ENCODE peak calls at places on chromosomes 2 and 18, in four cellular contexts. A is uterus, D is right lobe of liver, Z is stomach. V is an unnamed sample. For H3K4me1, the result is how much of the 10 kb centered on the place peaks cover.

GRCh38 chr2:216694201-216694825 is 1.0 kb downstream of the IGFBP5 start:
- DNase-seq in Z (peak), D (peak), A (peak), V (peak)

GRCh38 chr2:55672630-55673029 is 21.0 kb downstream of the PNPT1 start:
- DNase-seq in A (no peak), Z (no peak), D (no peak), V (no peak)

GRCh38 chr2:163646659-163647058 is 89.1 kb downstream of the FIGN start:
- DNase-seq in D (no peak), A (no peak), Z (no peak), V (no peak)

GRCh38 chr2:196335238-196335637 is 163.9 kb upstream of the STK17B start:
- DNase-seq in A (no peak), D (no peak), Z (no peak), V (no peak)

GRCh38 chr2:128749206-128749605 is 430.5 kb upstream of the HS6ST1 start:
- DNase-seq in D (no peak), Z (no peak), A (no peak), V (no peak)

GRCh38 chr2:158664987-158665386 is 130.1 kb upstream of the DAPL1 start:
- DNase-seq in A (no peak), D (no peak), Z (no peak), V (no peak)

GRCh38 chr2:241895732-241896641 is 26.5 kb downstream of the RTP5 start:
- DNase-seq in A (no peak), D (peak), Z (peak), V (peak)

GRCh38 chr2:231312066-231312465 is 83.4 kb upstream of the B3GNT7 start:
- DNase-seq in Z (peak), D (no peak), A (no peak), V (peak)

GRCh38 chr2:120879401-120880295 is 144.0 kb downstream of the GLI2 start:
- DNase-seq in Z (no peak), A (no peak), D (no peak), V (no peak)

GRCh38 chr2:3108105-3108504 is 269.5 kb downstream of the EIPR1 start:
- DNase-seq in A (no peak), D (no peak), Z (no peak), V (no peak)

GRCh38 chr18:42574871-42575270 is 540.6 kb downstream of the RIT2 start:
- DNase-seq in Z (no peak), D (no peak), A (no peak), V (no peak)

GRCh38 chr2:233799087-233799665 is 21.0 kb downstream of the MROH2A start:
- DNase-seq in A (no peak), D (no peak), Z (peak), V (no peak)

GRCh38 chr18:61496374-61496773 is 163.1 kb downstream of the CDH20 start:
- DNase-seq in Z (no peak), A (no peak), D (no peak), V (no peak)

GRCh38 chr2:31568585-31569201 is 12.0 kb downstream of the SRD5A2 start:
- DNase-seq in Z (no peak), D (no peak), A (no peak), V (no peak)

GRCh38 chr2:222655406-222655747 is 515 bp downstream of the FARSB start:
- DNase-seq in A (no peak), D (no peak), Z (no peak), V (no peak)

GRCh38 chr2:123093199-123093598 is 931.9 kb upstream of the CNTNAP5 start:
- DNase-seq in D (no peak), A (no peak), Z (no peak), V (no peak)

GRCh38 chr2:219998099-219998498 is 370.7 kb downstream of the SLC4A3 start:
- DNase-seq in D (no peak), Z (no peak), A (no peak), V (no peak)

GRCh38 chr18:6624271-6624670 is 105.2 kb upstream of the ARHGAP28 start:
- DNase-seq in Z (no peak), A (no peak), D (no peak), V (no peak)

GRCh38 chr2:65204461-65205230 is 23.0 kb upstream of the ACTR2 start:
- DNase-seq in D (no peak), Z (peak), A (no peak), V (no peak)

GRCh38 chr18:3466051-3466450 is 16.1 kb downstream of the TGIF1 start:
- DNase-seq in A (no peak), D (no peak), Z (no peak), V (no peak)

GRCh38 chr18:69580107-69580506 is 179.4 kb downstream of the DOK6 start:
- DNase-seq in A (no peak), Z (no peak), D (no peak), V (no peak)

GRCh38 chr2:201432038-201432437 is 19.2 kb downstream of the TRAK2 start:
- DNase-seq in A (no peak), Z (no peak), D (no peak), V (no peak)

GRCh38 chr2:156115338-156115737 is 217.2 kb downstream of the NR4A2 start:
- DNase-seq in Z (no peak), A (no peak), D (no peak), V (no peak)

GRCh38 chr18:24373331-24373730 is 24.3 kb downstream of the OSBPL1A start:
- DNase-seq in D (no peak), A (no peak), Z (no peak), V (no peak)

GRCh38 chr2:112181571-112182290 is 43.5 kb downstream of the FBLN7 start:
- DNase-seq in A (no peak), D (no peak), Z (no peak), V (peak)

GRCh38 chr2:170829016-170829415 is 12.3 kb downstream of the GAD1 start:
- DNase-seq in Z (no peak), A (no peak), D (no peak), V (no peak)

GRCh38 chr2:181393472-181393871 is 63.7 kb upstream of the ITGA4 start:
- DNase-seq in A (no peak), Z (no peak), D (no peak), V (no peak)

GRCh38 chr2:135709992-135710391 is 31.7 kb upstream of the UBXN4 start:
- DNase-seq in D (peak), A (peak), Z (peak), V (peak)

GRCh38 chr18:58135806-58136331 is 91.8 kb downstream of the NEDD4L start:
- DNase-seq in Z (peak), D (no peak), A (peak), V (peak)

GRCh38 chr2:235966932-235967331 is 201.3 kb downstream of the GBX2 start:
- DNase-seq in Z (no peak), A (no peak), D (no peak), V (no peak)

GRCh38 chr2:97788986-97789644 is 75.7 kb downstream of the ZAP70 start:
- DNase-seq in A (no peak), Z (no peak), D (no peak), V (no peak)

GRCh38 chr2:179412116-179412515 is 147.5 kb upstream of the SESTD1 start:
- DNase-seq in A (no peak), D (no peak), Z (no peak), V (no peak)

GRCh38 chr18:3281456-3282400 is 19.8 kb downstream of the MYL12B start:
- DNase-seq in A (no peak), D (no peak), Z (no peak), V (no peak)

GRCh38 chr2:187224989-187225388 is 223.1 kb downstream of the CALCRL start:
- DNase-seq in Z (no peak), A (no peak), D (no peak), V (no peak)

GRCh38 chr2:111236027-111236426 is 115.3 kb downstream of the BCL2L11 start:
- DNase-seq in D (no peak), Z (peak), A (no peak), V (peak)

GRCh38 chr18:22687892-22688680 is 245.0 kb upstream of the RBBP8 start:
- DNase-seq in A (no peak), Z (no peak), D (no peak), V (no peak)

GRCh38 chr18:27184115-27185024 is 738 bp downstream of the CHST9 start:
- DNase-seq in A (no peak), Z (no peak), D (no peak), V (no peak)

GRCh38 chr2:187526776-187527175 is 27.5 kb downstream of the TFPI start:
- DNase-seq in A (no peak), Z (no peak), D (no peak), V (no peak)

GRCh38 chr2:239378021-239378917 is 22.6 kb downstream of the HDAC4 start:
- DNase-seq in A (no peak), Z (no peak), D (no peak), V (no peak)

GRCh38 chr2:239377591-239377990 is 23.2 kb downstream of the HDAC4 start:
- DNase-seq in D (no peak), A (no peak), Z (no peak), V (no peak)

GRCh38 chr2:239376351-239376750 is 24.5 kb downstream of the HDAC4 start:
- DNase-seq in A (no peak), D (no peak), Z (no peak), V (peak)

GRCh38 chr2:239375278-239376061 is 25.4 kb downstream of the HDAC4 start:
- DNase-seq in D (peak), A (no peak), Z (no peak), V (no peak)

GRCh38 chr2:239376942-239377531 is 23.8 kb downstream of the HDAC4 start:
- DNase-seq in Z (no peak), A (no peak), D (no peak), V (no peak)
- H3K4me1 ChIP-seq in Z (under half), A (under half), D (under half), V (under half)

GRCh38 chr18:9708057-9708881 is at the start of gene RAB31:
- DNase-seq in D (peak), Z (peak), A (peak), V (peak)

GRCh38 chr18:9711361-9712129 is 3.4 kb downstream of the RAB31 start:
- DNase-seq in A (no peak), D (no peak), Z (no peak), V (peak)

GRCh38 chr18:9710037-9710436 is 1.9 kb downstream of the RAB31 start:
- DNase-seq in A (no peak), Z (no peak), D (no peak), V (no peak)

GRCh38 chr18:9707381-9708056 is 582 bp upstream of the RAB31 start:
- DNase-seq in Z (no peak), A (peak), D (no peak), V (no peak)

DNA sequence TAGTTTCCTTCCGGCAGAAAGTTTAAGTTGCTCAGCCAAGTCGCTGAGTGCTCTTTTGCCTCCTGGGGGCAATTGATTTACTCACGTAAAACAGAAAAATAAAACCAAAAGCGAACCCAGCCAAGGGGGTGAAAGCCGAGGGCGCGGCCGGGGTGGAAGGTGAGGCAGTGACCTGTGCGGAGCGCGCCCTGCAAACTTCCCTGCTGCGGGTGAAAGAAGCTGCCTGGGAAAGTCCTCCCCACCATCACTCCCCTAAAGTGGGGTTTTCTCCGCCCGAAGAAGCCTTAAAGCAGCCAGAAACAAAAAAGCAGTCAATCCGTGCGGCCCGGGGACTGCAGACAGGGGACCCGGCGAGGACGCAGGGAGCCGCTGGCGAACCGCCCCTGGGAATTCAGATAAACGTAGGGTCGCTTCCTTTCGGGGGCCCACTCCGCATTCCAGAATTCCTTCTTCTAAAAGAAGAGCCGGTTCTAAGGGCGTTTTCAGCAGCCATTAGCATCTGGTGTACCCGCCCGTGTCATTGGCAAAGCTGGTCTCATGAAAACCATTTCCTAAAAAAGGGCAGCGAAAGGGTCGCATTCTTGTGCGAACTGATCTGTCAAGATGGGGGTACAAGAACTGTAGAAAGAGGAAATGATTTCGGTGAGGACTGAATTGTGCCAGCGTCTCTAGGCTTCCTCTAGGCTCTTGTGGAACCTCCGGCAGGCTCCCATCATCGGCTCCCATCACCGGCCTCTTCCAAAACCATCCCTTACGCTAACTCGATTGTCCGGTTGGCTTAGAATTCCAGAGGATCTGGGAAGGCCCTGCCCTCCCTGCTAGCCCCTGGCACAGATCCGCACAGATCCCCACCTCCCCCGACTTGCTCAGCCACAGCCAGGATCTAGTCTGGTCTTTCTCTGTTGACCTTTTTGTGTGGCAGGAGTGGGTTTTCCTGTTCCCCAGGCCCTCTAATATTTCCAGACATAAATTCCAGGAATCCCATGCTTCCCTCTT is 1.1 kb downstream of the RAB31 start:
- DNase-seq in Z (no peak), A (peak), D (no peak), V (peak)
- H3K27ac ChIP-seq in Z (peak), A (peak), D (peak), V (peak)

DNA sequence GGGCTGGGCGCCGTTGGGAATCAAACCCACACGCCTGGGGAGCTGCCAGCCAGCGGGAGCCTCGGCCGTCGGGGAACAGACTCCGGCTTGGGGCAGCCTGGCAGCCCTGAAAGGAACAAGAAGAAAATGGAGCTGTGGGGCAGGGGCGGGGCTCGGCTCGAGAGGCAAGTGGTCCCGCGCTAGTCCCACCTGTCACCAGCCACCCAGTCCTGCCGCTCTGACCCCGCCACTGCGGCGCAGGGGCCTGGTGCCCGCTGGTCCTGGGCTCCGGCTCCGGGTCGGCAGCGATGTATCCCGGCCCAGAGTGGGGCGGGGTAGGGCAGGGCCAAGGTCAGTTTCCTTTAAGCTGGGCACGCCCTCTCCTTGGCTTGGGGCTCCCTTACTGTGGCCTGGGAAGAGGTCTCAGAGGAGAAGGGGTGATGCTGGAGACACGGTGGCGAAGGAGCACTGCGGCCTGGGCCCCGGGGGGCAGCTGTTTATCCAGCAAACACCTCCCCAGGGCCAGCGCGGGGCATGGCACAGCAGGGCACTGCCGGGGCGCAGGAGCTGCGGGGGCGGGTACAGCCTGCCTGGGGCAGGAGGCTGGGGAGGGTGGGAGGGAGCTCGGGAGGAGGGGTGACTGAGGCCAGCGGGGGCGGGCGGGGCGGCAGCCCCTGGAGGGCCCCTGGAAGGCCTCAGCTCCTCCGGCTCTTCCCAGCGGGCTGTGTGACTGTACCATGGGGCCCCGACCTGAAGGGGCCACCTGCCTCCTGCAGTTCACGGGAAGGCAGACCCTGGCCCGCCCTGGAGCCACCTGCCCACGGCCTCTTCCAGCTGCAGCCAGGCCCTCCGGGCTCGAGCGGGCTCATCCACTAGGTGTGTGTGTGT is 15.6 kb downstream of the ODC1 start:
- DNase-seq in A (no peak), Z (peak), D (no peak), V (peak)
- TF ChIP-seq POLR2A in A (no peak), Z (no peak), D (no peak), V (no peak)

DNA sequence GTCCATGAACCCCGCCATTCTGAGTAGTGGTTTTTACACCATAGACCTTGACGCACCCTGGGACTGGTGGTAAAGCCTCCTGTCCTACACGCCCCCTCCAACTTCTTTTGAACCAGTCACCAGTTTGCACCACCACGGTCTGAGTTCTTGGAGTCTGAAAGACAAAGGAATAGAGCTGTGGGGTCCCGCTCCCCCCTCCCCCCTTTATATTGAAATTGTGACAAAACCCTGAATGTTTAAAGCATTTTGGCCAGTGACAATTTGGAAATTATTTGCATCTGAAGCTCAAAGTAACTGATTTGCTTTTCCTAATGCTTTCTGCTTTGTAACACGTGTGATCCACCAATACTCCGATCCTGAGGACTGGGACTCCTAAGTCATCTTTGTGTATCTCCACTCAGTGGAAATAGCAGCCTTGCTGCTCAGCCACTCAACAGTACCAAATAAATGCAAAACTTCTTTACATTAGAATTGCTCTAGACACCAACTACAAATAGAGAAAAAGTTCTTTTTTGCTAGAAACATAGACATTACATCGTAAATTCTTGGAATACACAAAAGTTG is 768 bp upstream of the SRSF7 start:
- DNase-seq in A (no peak), Z (no peak), D (no peak), V (no peak)
- H3K4me1 ChIP-seq in A (under half), Z (under half), D (under half), V (under half)